ENCODE peak calls at places on chromosomes 12 and 14, in five cellular contexts. S is ACHN, H is natural killer cell, B is BE2C, R is aorta. F is an unnamed sample.

GRCh38 chr12:94676011-94676709 is 25.8 kb upstream of the TMCC3 start:
- DNase-seq in S (no peak), H (peak), B (no peak), R (peak), F (peak)

GRCh38 chr12:14557966-14558365 is 9.7 kb downstream of the PLBD1 start:
- DNase-seq in S (no peak), H (no peak), B (no peak), R (no peak), F (no peak)

GRCh38 chr12:117105902-117106301 is 6.7 kb upstream of the TESC start:
- DNase-seq in S (no peak), H (no peak), B (no peak), R (no peak), F (no peak)

GRCh38 chr12:10361084-10361483 is 28.8 kb downstream of the KLRK1 start:
- DNase-seq in S (peak), H (no peak), B (peak), R (no peak), F (no peak)

GRCh38 chr14:77406718-77407117 is 16.6 kb downstream of the NOXRED1 start:
- DNase-seq in S (no peak), H (no peak), B (peak), R (no peak), F (no peak)

GRCh38 chr12:21428241-21428640 is 9.2 kb upstream of the PYROXD1 start:
- DNase-seq in S (no peak), H (no peak), B (no peak), R (no peak), F (no peak)

GRCh38 chr14:62159314-62159713 is 397.1 kb downstream of the SNAPC1 start:
- DNase-seq in S (no peak), H (no peak), B (no peak), R (no peak), F (no peak)

GRCh38 chr12:114444422-114445279 is 38.7 kb upstream of the TBX5 start:
- DNase-seq in S (no peak), H (no peak), B (no peak), R (no peak), F (no peak)

GRCh38 chr12:124036117-124037109 is 63.4 kb downstream of the ZNF664 start:
- DNase-seq in S (peak), H (peak), B (peak), R (no peak), F (no peak)

GRCh38 chr14:99141236-99141635 is 130.8 kb downstream of the BCL11B start:
- DNase-seq in S (no peak), H (no peak), B (no peak), R (no peak), F (no peak)

GRCh38 chr12:105417732-105418131 is 87.2 kb downstream of the C12orf75 start:
- DNase-seq in S (peak), H (no peak), B (no peak), R (no peak), F (no peak)

GRCh38 chr12:59600174-59600573 is 4.3 kb downstream of the SLC16A7 start:
- DNase-seq in S (no peak), H (no peak), B (no peak), R (no peak), F (no peak)

GRCh38 chr12:3158851-3159465 is 81.8 kb downstream of the TSPAN9 start:
- DNase-seq in S (no peak), H (no peak), B (no peak), R (no peak), F (no peak)

GRCh38 chr12:2902287-2902880 is 11.7 kb downstream of the TULP3 start:
- DNase-seq in S (no peak), H (no peak), B (peak), R (no peak), F (no peak)

GRCh38 chr14:99744199-99744872 is 48.9 kb upstream of the EML1 start:
- DNase-seq in S (no peak), H (no peak), B (no peak), R (no peak), F (no peak)

GRCh38 chr12:115776399-115776798 is 501.1 kb downstream of the MED13L start:
- DNase-seq in S (no peak), H (no peak), B (no peak), R (no peak), F (no peak)

GRCh38 chr14:25010471-25010870 is 39.5 kb downstream of the STXBP6 start:
- DNase-seq in S (no peak), H (no peak), B (no peak), R (no peak), F (no peak)

GRCh38 chr12:63919758-63920157 is 75.3 kb downstream of the SRGAP1 start:
- DNase-seq in S (no peak), H (no peak), B (no peak), R (no peak), F (no peak)

GRCh38 chr12:115090783-115091182 is 406.8 kb upstream of the TBX3 start:
- DNase-seq in S (no peak), H (no peak), B (no peak), R (no peak), F (no peak)

GRCh38 chr12:94980577-94980976 is 22.9 kb downstream of the NDUFA12 start:
- DNase-seq in S (peak), H (no peak), B (no peak), R (no peak), F (no peak)

GRCh38 chr12:64600164-64600561 is 10.1 kb upstream of the RASSF3 start:
- DNase-seq in S (no peak), H (no peak), B (no peak), R (no peak), F (no peak)

F was measured in CD14-positive monocyte.